ENCODE peak calls at places on chromosome 1, in nine cellular contexts. One of them, this sample, is unnamed.

GRCh38 chr1:27071049-27071416 is 58.4 kb upstream of the TENT5B start:
- DNase-seq in PC-9: no peak
- DNase-seq in PC-3: no peak
- DNase-seq in bronchial epithelial cell: peak; percentile 52
- DNase-seq in AG04450: no peak
- DNase-seq in upper lobe of right lung: no peak
- DNase-seq in CD8-positive, alpha-beta T cell: no peak
- DNase-seq in MM.1S: no peak
- DNase-seq in nephron progenitor cell: peak; percentile 52
- DNase-seq in this sample: no peak

GRCh38 chr1:155396874-155397476 is 76.3 kb downstream of the RUSC1 start:
- DNase-seq in PC-9: peak; percentile 29
- DNase-seq in PC-3: no peak
- DNase-seq in bronchial epithelial cell: no peak
- DNase-seq in AG04450: no peak
- DNase-seq in upper lobe of right lung: peak; percentile 72
- DNase-seq in CD8-positive, alpha-beta T cell: no peak
- DNase-seq in MM.1S: no peak
- DNase-seq in nephron progenitor cell: no peak
- DNase-seq in this sample: no peak

GRCh38 chr1:185886671-185887070 is 152.5 kb downstream of the HMCN1 start:
- DNase-seq in PC-9: no peak
- DNase-seq in PC-3: no peak
- DNase-seq in bronchial epithelial cell: no peak
- DNase-seq in AG04450: no peak
- DNase-seq in upper lobe of right lung: no peak
- DNase-seq in CD8-positive, alpha-beta T cell: no peak
- DNase-seq in MM.1S: no peak
- DNase-seq in nephron progenitor cell: no peak
- DNase-seq in this sample: peak; percentile 6

GRCh38 chr1:218816999-218817398 is 356.7 kb upstream of the LYPLAL1 start:
- DNase-seq in PC-9: no peak
- DNase-seq in PC-3: no peak
- DNase-seq in bronchial epithelial cell: no peak
- DNase-seq in AG04450: no peak
- DNase-seq in upper lobe of right lung: no peak
- DNase-seq in CD8-positive, alpha-beta T cell: no peak
- DNase-seq in MM.1S: no peak
- DNase-seq in nephron progenitor cell: no peak
- DNase-seq in this sample: no peak

GRCh38 chr1:58755468-58755872 is 28.4 kb downstream of the JUN start:
- DNase-seq in PC-9: peak; percentile 75
- DNase-seq in PC-3: peak; percentile 99
- DNase-seq in bronchial epithelial cell: peak; percentile 99
- DNase-seq in AG04450: peak; percentile 99
- DNase-seq in upper lobe of right lung: peak; percentile 69
- DNase-seq in CD8-positive, alpha-beta T cell: no peak
- DNase-seq in MM.1S: no peak
- DNase-seq in nephron progenitor cell: no peak
- DNase-seq in this sample: peak; percentile 98

GRCh38 chr1:41661428-41662060 is 177.1 kb upstream of the EDN2 start:
- DNase-seq in PC-9: no peak
- DNase-seq in PC-3: no peak
- DNase-seq in bronchial epithelial cell: no peak
- DNase-seq in AG04450: no peak
- DNase-seq in upper lobe of right lung: peak; percentile 73
- DNase-seq in CD8-positive, alpha-beta T cell: no peak
- DNase-seq in MM.1S: no peak
- DNase-seq in nephron progenitor cell: no peak
- DNase-seq in this sample: no peak

GRCh38 chr1:11761988-11762406 is at the start of gene C1orf167:
- DNase-seq in PC-9: peak; percentile 35
- DNase-seq in PC-3: no peak
- DNase-seq in bronchial epithelial cell: no peak
- DNase-seq in AG04450: no peak
- DNase-seq in upper lobe of right lung: no peak
- DNase-seq in CD8-positive, alpha-beta T cell: no peak
- DNase-seq in MM.1S: no peak
- DNase-seq in nephron progenitor cell: peak; percentile 71
- DNase-seq in this sample: no peak

GRCh38 chr1:22808186-22808845 is 97.7 kb downstream of the EPHB2 start:
- DNase-seq in PC-9: peak; percentile 29
- DNase-seq in PC-3: peak; percentile 73
- DNase-seq in bronchial epithelial cell: peak; percentile 52
- DNase-seq in AG04450: peak; percentile 52
- DNase-seq in upper lobe of right lung: no peak
- DNase-seq in CD8-positive, alpha-beta T cell: no peak
- DNase-seq in MM.1S: no peak
- DNase-seq in nephron progenitor cell: no peak
- DNase-seq in this sample: peak; percentile 33

GRCh38 chr1:62712625-62713243 is 24.5 kb upstream of the DOCK7 start:
- DNase-seq in PC-9: no peak
- DNase-seq in PC-3: peak; percentile 45
- DNase-seq in bronchial epithelial cell: peak; percentile 79
- DNase-seq in AG04450: no peak
- DNase-seq in upper lobe of right lung: no peak
- DNase-seq in CD8-positive, alpha-beta T cell: no peak
- DNase-seq in MM.1S: no peak
- DNase-seq in nephron progenitor cell: no peak
- DNase-seq in this sample: peak; percentile 21

DNA sequence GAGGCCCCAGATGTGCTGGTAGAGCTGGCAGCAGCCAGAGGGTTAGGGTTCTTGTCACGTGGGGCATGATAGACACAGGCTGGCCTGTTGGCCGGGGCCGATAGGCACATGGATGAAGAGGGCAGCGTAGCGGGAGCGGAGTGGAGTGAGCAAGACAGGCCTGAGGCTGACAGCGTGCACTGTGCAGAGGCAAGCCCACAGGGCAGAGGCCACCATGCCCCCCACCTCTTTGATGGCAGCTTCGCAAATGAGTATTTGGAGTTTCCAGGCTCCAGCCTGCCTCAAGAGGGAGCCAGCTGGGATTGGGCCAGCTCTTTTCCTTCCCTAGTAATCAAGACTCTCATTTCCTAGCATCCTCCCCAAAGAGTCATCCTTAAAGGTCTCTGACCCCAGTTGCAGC is 43.5 kb downstream of the TMCC2 start:
- DNase-seq in PC-9: no peak
- DNase-seq in PC-3: peak; percentile 35
- DNase-seq in bronchial epithelial cell: peak; percentile 59
- DNase-seq in AG04450: no peak
- DNase-seq in upper lobe of right lung: no peak
- DNase-seq in CD8-positive, alpha-beta T cell: no peak
- DNase-seq in MM.1S: no peak
- DNase-seq in nephron progenitor cell: no peak
- DNase-seq in this sample: no peak
- TF ChIP-seq CTCF in PC-9: peak; percentile 12
- TF ChIP-seq CTCF in PC-3: peak; percentile 33
- TF ChIP-seq CTCF in bronchial epithelial cell: peak; percentile 35
- TF ChIP-seq CTCF in AG04450: peak; percentile 35
- TF ChIP-seq CTCF in upper lobe of right lung: no peak
- TF ChIP-seq CTCF in CD8-positive, alpha-beta T cell: no peak
- TF ChIP-seq CTCF in MM.1S: no peak
- TF ChIP-seq CTCF in nephron progenitor cell: no peak
- TF ChIP-seq CTCF in this sample: peak; percentile 24

GRCh38 chr1:20485527-20486456 is at the start of gene CAMK2N1:
- DNase-seq in PC-9: peak; percentile 69
- DNase-seq in PC-3: peak; percentile 73
- DNase-seq in bronchial epithelial cell: peak; percentile 33
- DNase-seq in AG04450: no peak
- DNase-seq in upper lobe of right lung: peak; percentile 78
- DNase-seq in CD8-positive, alpha-beta T cell: peak; percentile 34
- DNase-seq in MM.1S: no peak
- DNase-seq in nephron progenitor cell: peak; percentile 71
- DNase-seq in this sample: peak; percentile 22

GRCh38 chr1:20481643-20482498 is 4.1 kb downstream of the CAMK2N1 start:
- DNase-seq in PC-9: no peak
- DNase-seq in PC-3: no peak
- DNase-seq in bronchial epithelial cell: no peak
- DNase-seq in AG04450: no peak
- DNase-seq in upper lobe of right lung: peak; percentile 31
- DNase-seq in CD8-positive, alpha-beta T cell: no peak
- DNase-seq in MM.1S: no peak
- DNase-seq in nephron progenitor cell: no peak
- DNase-seq in this sample: no peak

GRCh38 chr1:20483098-20483832 is 2.7 kb downstream of the CAMK2N1 start:
- DNase-seq in PC-9: no peak
- DNase-seq in PC-3: no peak
- DNase-seq in bronchial epithelial cell: no peak
- DNase-seq in AG04450: no peak
- DNase-seq in upper lobe of right lung: no peak
- DNase-seq in CD8-positive, alpha-beta T cell: no peak
- DNase-seq in MM.1S: no peak
- DNase-seq in nephron progenitor cell: no peak
- DNase-seq in this sample: no peak

GRCh38 chr1:20484526-20485462 is 1.2 kb downstream of the CAMK2N1 start:
- DNase-seq in PC-9: no peak
- DNase-seq in PC-3: no peak
- DNase-seq in bronchial epithelial cell: no peak
- DNase-seq in AG04450: no peak
- DNase-seq in upper lobe of right lung: peak; percentile 60
- DNase-seq in CD8-positive, alpha-beta T cell: no peak
- DNase-seq in MM.1S: no peak
- DNase-seq in nephron progenitor cell: peak; percentile 45
- DNase-seq in this sample: no peak

DNA sequence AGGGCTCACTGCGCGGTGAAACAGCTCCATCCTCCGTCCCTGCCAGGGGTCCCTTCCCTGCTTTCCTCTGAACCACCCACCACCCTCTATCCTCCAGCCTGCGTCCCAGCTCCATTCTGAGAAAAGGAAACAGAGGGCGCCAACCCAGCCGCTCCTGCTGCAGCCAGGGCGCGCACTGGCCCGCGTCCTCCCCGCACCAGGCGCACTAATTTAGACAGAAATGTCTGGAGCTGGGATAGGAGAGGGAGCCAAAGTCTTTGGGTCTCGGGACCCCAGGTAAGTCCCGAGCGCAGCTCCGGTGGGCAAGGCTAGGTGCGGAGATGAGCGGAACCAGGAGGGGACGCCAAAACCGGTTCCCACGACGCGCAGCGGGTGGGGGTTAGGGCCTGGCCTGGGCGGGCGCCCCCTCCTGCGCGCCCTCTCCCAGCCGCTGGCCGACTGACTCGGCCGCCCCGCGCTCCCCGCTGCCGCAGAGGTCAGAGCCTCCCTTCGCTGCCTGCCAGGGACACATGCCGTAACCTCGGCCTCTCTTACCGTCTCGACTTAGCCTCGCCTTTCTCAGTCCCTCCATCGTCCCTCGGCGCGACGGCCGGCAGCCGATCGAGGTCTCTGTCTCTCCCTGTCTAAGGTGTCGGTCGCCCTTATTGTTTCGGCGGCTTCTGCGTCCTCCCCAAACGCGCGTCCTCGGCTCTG is 2.0 kb downstream of the CAMK2N1 start:
- DNase-seq in PC-9: peak; percentile 28
- DNase-seq in PC-3: peak; percentile 28
- DNase-seq in bronchial epithelial cell: no peak
- DNase-seq in AG04450: no peak
- DNase-seq in upper lobe of right lung: peak; percentile 48
- DNase-seq in CD8-positive, alpha-beta T cell: no peak
- DNase-seq in MM.1S: no peak
- DNase-seq in nephron progenitor cell: peak; percentile 59
- DNase-seq in this sample: peak; percentile 33
- TF ChIP-seq CTCF in PC-9: no peak
- TF ChIP-seq CTCF in PC-3: peak; percentile 42
- TF ChIP-seq CTCF in bronchial epithelial cell: peak; percentile 8
- TF ChIP-seq CTCF in AG04450: no peak
- TF ChIP-seq CTCF in upper lobe of right lung: no peak
- TF ChIP-seq CTCF in CD8-positive, alpha-beta T cell: no peak
- TF ChIP-seq CTCF in MM.1S: no peak
- TF ChIP-seq CTCF in nephron progenitor cell: no peak
- TF ChIP-seq CTCF in this sample: no peak

DNA sequence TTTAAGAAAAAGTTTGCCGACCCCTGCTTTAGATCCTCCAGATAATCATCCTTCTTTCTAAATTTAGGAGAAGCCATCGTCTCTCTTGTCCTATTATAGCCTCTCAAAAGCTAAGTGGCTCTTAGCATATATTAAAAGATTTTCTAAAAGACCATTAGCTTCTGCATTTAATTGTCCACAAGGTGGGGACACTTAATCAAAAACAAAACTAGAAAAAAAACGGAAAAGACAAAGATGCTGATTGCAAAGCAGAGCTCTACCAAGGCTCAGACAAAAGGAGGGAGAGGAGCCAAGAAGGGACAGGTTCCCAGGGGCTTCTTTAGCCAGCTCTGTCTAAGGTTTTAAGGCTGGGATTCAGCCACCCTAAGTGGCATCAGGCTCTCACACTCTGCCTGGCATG is 128.3 kb upstream of the HMGB4 start:
- DNase-seq in PC-9: no peak
- DNase-seq in PC-3: peak; percentile 9
- DNase-seq in bronchial epithelial cell: peak; percentile 5
- DNase-seq in AG04450: no peak
- DNase-seq in upper lobe of right lung: no peak
- DNase-seq in CD8-positive, alpha-beta T cell: no peak
- DNase-seq in MM.1S: no peak
- DNase-seq in nephron progenitor cell: no peak
- DNase-seq in this sample: no peak
- TF ChIP-seq CTCF in PC-9: peak; percentile 42
- TF ChIP-seq CTCF in PC-3: peak; percentile 53
- TF ChIP-seq CTCF in bronchial epithelial cell: no peak
- TF ChIP-seq CTCF in AG04450: peak; percentile 47
- TF ChIP-seq CTCF in upper lobe of right lung: peak; percentile 21
- TF ChIP-seq CTCF in CD8-positive, alpha-beta T cell: no peak
- TF ChIP-seq CTCF in MM.1S: no peak
- TF ChIP-seq CTCF in nephron progenitor cell: no peak
- TF ChIP-seq CTCF in this sample: no peak

GRCh38 chr1:90724361-90724760 is 7.3 kb upstream of the BARHL2 start:
- DNase-seq in PC-9: no peak
- DNase-seq in PC-3: no peak
- DNase-seq in bronchial epithelial cell: no peak
- DNase-seq in AG04450: no peak
- DNase-seq in upper lobe of right lung: no peak
- DNase-seq in CD8-positive, alpha-beta T cell: no peak
- DNase-seq in MM.1S: no peak
- DNase-seq in nephron progenitor cell: no peak
- DNase-seq in this sample: no peak

GRCh38 chr1:90725341-90725960 is 8.3 kb upstream of the BARHL2 start:
- DNase-seq in PC-9: no peak
- DNase-seq in PC-3: peak; percentile 12
- DNase-seq in bronchial epithelial cell: no peak
- DNase-seq in AG04450: no peak
- DNase-seq in upper lobe of right lung: peak; percentile 63
- DNase-seq in CD8-positive, alpha-beta T cell: no peak
- DNase-seq in MM.1S: no peak
- DNase-seq in nephron progenitor cell: peak; percentile 37
- DNase-seq in this sample: no peak

GRCh38 chr1:90722874-90723273 is 5.8 kb upstream of the BARHL2 start:
- DNase-seq in PC-9: no peak
- DNase-seq in PC-3: no peak
- DNase-seq in bronchial epithelial cell: no peak
- DNase-seq in AG04450: no peak
- DNase-seq in upper lobe of right lung: no peak
- DNase-seq in CD8-positive, alpha-beta T cell: no peak
- DNase-seq in MM.1S: no peak
- DNase-seq in nephron progenitor cell: no peak
- DNase-seq in this sample: no peak

GRCh38 chr1:90724926-90725325 is 7.8 kb upstream of the BARHL2 start:
- DNase-seq in PC-9: no peak
- DNase-seq in PC-3: no peak
- DNase-seq in bronchial epithelial cell: no peak
- DNase-seq in AG04450: no peak
- DNase-seq in upper lobe of right lung: no peak
- DNase-seq in CD8-positive, alpha-beta T cell: no peak
- DNase-seq in MM.1S: no peak
- DNase-seq in nephron progenitor cell: no peak
- DNase-seq in this sample: no peak

GRCh38 chr1:90723561-90724108 is 6.5 kb upstream of the BARHL2 start:
- DNase-seq in PC-9: no peak
- DNase-seq in PC-3: no peak
- DNase-seq in bronchial epithelial cell: no peak
- DNase-seq in AG04450: no peak
- DNase-seq in upper lobe of right lung: no peak
- DNase-seq in CD8-positive, alpha-beta T cell: no peak
- DNase-seq in MM.1S: peak; percentile 29
- DNase-seq in nephron progenitor cell: peak; percentile 42
- DNase-seq in this sample: no peak
- TF ChIP-seq CTCF in PC-9: peak; percentile 28
- TF ChIP-seq CTCF in PC-3: peak; percentile 45
- TF ChIP-seq CTCF in bronchial epithelial cell: no peak
- TF ChIP-seq CTCF in AG04450: no peak
- TF ChIP-seq CTCF in upper lobe of right lung: no peak
- TF ChIP-seq CTCF in CD8-positive, alpha-beta T cell: no peak
- TF ChIP-seq CTCF in MM.1S: peak; percentile 53
- TF ChIP-seq CTCF in nephron progenitor cell: peak; percentile 37
- TF ChIP-seq CTCF in this sample: peak; percentile 31

This sample was measured in MCF 10A.